ENCODE peak calls at places on chromosomes 6 and 20, in four cellular contexts. R is cardiac muscle cell; K is right lobe of liver; I is CD8-positive, alpha-beta T cell. S is an unnamed sample. For H3K4me1 and H3K27me3, the result is how much of the 10 kb centered on the place peaks cover.

GRCh38 chr6:41767112-41767946 is 12.4 kb downstream of the FRS3 start:
- DNase-seq in R (peak), K (peak), I (no peak), S (peak)

GRCh38 chr20:25525295-25525694 is 60.0 kb downstream of the NINL start:
- DNase-seq in R (no peak), K (no peak), I (no peak), S (no peak)

GRCh38 chr6:123546537-123546936 is 90.2 kb downstream of the TRDN start:
- DNase-seq in R (no peak), K (no peak), I (no peak), S (no peak)

GRCh38 chr6:158849899-158850806 is 31.0 kb upstream of the EZR start:
- DNase-seq in R (no peak), K (no peak), I (peak), S (no peak)

GRCh38 chr6:142294681-142295080 is 7.1 kb upstream of the ADGRG6 start:
- DNase-seq in R (no peak), K (no peak), I (no peak), S (no peak)

GRCh38 chr20:9163995-9164394 is 95.1 kb downstream of the PLCB4 start:
- DNase-seq in R (no peak), K (no peak), I (no peak), S (no peak)

GRCh38 chr6:52550014-52550575 is 26.8 kb downstream of the TRAM2 start:
- DNase-seq in R (no peak), K (no peak), I (no peak), S (no peak)

GRCh38 chr6:137692806-137693205 is 174.3 kb upstream of the TNFAIP3 start:
- DNase-seq in R (no peak), K (no peak), I (no peak), S (no peak)

GRCh38 chr6:135871296-135871695 is 19.8 kb downstream of the PDE7B start:
- DNase-seq in R (no peak), K (no peak), I (no peak), S (no peak)

GRCh38 chr6:7479801-7480266 is 61.6 kb upstream of the DSP start:
- DNase-seq in R (peak), K (no peak), I (no peak), S (no peak)

GRCh38 chr6:85063611-85064010 is 299.2 kb upstream of the TBX18 start:
- DNase-seq in R (no peak), K (no peak), I (no peak), S (no peak)

GRCh38 chr6:135066806-135067205 is 12.2 kb upstream of the HBS1L start:
- DNase-seq in R (no peak), K (no peak), I (no peak), S (no peak)

GRCh38 chr6:136956590-136957573 is 34.8 kb downstream of the SLC35D3 start:
- DNase-seq in R (peak), K (no peak), I (no peak), S (no peak)

GRCh38 chr6:14502551-14502950 is 385.0 kb downstream of the CD83 start:
- DNase-seq in R (no peak), K (no peak), I (no peak), S (no peak)

GRCh38 chr20:31691646-31692275 is 30.9 kb downstream of the BCL2L1 start:
- DNase-seq in R (no peak), K (no peak), I (no peak), S (no peak)

GRCh38 chr6:111482236-111482958 is 621 bp downstream of the REV3L start:
- DNase-seq in R (peak), K (peak), I (peak), S (peak)

GRCh38 chr6:45454008-45454911 is 76.5 kb upstream of the SUPT3H start:
- DNase-seq in R (no peak), K (no peak), I (no peak), S (no peak)

GRCh38 chr6:35173068-35174042 is 32.2 kb upstream of the TCP11 start:
- DNase-seq in R (no peak), K (no peak), I (no peak), S (no peak)

GRCh38 chr20:11112837-11113236 is 439.0 kb upstream of the JAG1 start:
- DNase-seq in R (no peak), K (no peak), I (no peak), S (no peak)

GRCh38 chr20:62433655-62434054 is 6.3 kb upstream of the RBBP8NL start:
- DNase-seq in R (no peak), K (no peak), I (no peak), S (no peak)

GRCh38 chr20:63689046-63690000 is 7.1 kb upstream of the TNFRSF6B start:
- DNase-seq in R (no peak), K (no peak), I (no peak), S (no peak)
- TF ChIP-seq CTCF in R (no peak), K (no peak), I (no peak), S (no peak)

GRCh38 chr6:33840064-33840926 is 36.5 kb upstream of the MLN start:
- DNase-seq in R (no peak), K (no peak), I (no peak), S (peak)
- H3K4me1 ChIP-seq in R (under half), K (under half), I (under half), S (under half)

GRCh38 chr20:64051532-64052325 is 2.3 kb upstream of the SOX18 start:
- DNase-seq in R (no peak), K (no peak), I (no peak), S (peak)
- H3K27me3 ChIP-seq in R (under half), K (under half), I (under half), S (under half)

DNA sequence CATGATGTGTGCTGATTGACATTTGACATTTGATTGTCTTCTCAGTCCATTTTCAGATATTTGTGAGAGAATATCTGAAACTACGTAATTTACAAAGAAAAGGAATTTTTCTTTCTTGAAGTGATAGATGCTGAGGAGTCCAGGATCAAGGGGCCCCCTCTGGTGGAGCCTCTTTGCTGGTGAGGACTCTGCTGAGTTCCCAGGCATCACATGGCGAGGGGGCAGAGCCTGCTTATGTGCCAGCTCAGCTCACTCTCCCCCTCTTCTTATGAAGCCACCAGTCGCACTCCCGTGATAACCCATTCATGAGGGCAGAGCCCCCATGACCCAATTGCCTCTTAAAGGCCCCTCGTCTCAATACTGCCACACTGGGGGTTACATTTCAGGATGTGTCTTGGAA is 91.3 kb downstream of the RPP40 start:
- DNase-seq in R (no peak), K (no peak), I (no peak), S (no peak)
- TF ChIP-seq CTCF in R (no peak), K (no peak), I (no peak), S (no peak)

GRCh38 chr6:16766836-16767745 is 5.8 kb upstream of the ATXN1 start:
- DNase-seq in R (no peak), K (no peak), I (no peak), S (no peak)
- H3K4me1 ChIP-seq in R (under half), K (under half), I (under half), S (under half)

GRCh38 chr20:41686961-41687360 is 68.8 kb upstream of the CHD6 start:
- DNase-seq in R (no peak), K (no peak), I (no peak), S (no peak)
- H3K27me3 ChIP-seq in R (under half), K (under half), I (under half), S (under half)

GRCh38 chr6:150347845-150348244 is 21.0 kb upstream of the IYD start:
- DNase-seq in R (no peak), K (no peak), I (no peak), S (no peak)

GRCh38 chr6:150353445-150353844 is 15.4 kb upstream of the IYD start:
- DNase-seq in R (no peak), K (no peak), I (no peak), S (no peak)

GRCh38 chr6:150354754-150355571 is 13.8 kb upstream of the IYD start:
- DNase-seq in R (no peak), K (no peak), I (no peak), S (no peak)

GRCh38 chr6:150355932-150356331 is 12.9 kb upstream of the IYD start:
- DNase-seq in R (no peak), K (no peak), I (no peak), S (no peak)

DNA sequence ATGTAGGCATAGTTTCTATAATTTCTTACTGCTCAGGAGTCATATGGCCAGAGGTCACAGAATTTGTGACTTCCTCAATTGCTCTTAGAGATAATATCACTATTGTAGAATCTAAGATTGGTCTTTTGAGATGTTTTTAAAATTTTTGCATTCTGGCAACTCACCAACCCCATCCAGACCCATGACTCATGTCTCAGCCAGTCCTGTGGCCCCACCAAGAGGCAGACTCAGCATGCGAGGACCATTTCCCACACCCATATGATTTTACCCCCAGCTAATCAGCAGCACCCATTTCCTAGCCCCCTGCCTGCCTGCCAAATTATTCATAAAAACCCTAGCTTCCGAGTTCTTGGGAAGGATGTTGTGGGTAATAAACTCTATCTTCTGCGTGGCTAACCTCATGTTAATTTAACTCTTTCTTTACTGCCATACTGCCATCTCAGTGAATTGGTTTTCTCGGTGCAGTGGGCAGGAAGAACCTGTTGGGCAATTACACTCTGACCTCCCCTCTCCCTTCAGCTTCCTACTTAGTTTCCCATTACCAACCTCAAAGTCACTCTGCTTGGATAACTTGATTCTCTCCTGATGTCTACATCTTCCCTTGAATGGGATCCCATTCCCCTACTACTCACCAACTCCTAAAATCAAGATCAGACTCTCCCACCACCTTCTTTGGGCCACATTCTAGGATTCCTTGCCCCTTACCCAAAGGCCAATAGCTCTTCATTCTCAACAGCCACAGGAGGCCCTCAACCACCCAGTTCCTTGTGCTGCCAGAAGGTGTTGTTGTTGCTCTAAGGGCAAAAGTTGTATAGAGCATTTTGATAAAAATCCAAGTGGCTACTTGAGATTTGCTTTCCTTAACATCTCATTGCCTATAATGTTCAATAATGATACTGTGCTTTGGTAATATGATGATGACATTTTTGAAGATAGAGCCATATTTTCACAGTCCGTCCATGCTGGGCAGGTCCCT is 16.2 kb upstream of the IYD start:
- DNase-seq in R (no peak), K (no peak), I (no peak), S (no peak)
- TF ChIP-seq CTCF in R (peak), K (peak), I (no peak), S (no peak)